ENCODE peak calls at places on chromosomes 2 and 18, in eight cellular contexts. S is BJ, U is foreskin fibroblast, H is fibroblast of mammary gland, M is psoas muscle, P is PC-3, T is spleen, L is epithelial cell of esophagus. G is an unnamed sample.

GRCh38 chr2:63023444-63023843 is 27.2 kb upstream of the OTX1 start:
- DNase-seq in S (no peak), U (peak), H (peak), M (no peak), P (peak), T (no peak), L (peak), G (no peak)

GRCh38 chr2:130853391-130853790 is 16.7 kb downstream of the ARHGEF4 start:
- DNase-seq in S (no peak), U (no peak), H (no peak), M (no peak), P (no peak), T (peak), L (no peak), G (no peak)

GRCh38 chr18:11877497-11877896 is 26.3 kb downstream of the CHMP1B start:
- DNase-seq in S (no peak), U (no peak), H (no peak), M (no peak), P (no peak), T (no peak), L (no peak), G (no peak)

GRCh38 chr2:102618452-102619413 is 620 bp upstream of the SLC9A2 start:
- DNase-seq in S (no peak), U (no peak), H (no peak), M (no peak), P (peak), T (peak), L (no peak), G (no peak)

GRCh38 chr18:12336887-12337286 is 28.8 kb downstream of the TUBB6 start:
- DNase-seq in S (no peak), U (peak), H (peak), M (no peak), P (peak), T (no peak), L (peak), G (peak)

GRCh38 chr2:45676088-45676487 is 24.6 kb downstream of the PRKCE start:
- DNase-seq in S (no peak), U (no peak), H (no peak), M (no peak), P (no peak), T (no peak), L (no peak), G (no peak)

GRCh38 chr18:48732767-48733424 is 194.1 kb downstream of the CTIF start:
- DNase-seq in S (no peak), U (no peak), H (no peak), M (no peak), P (no peak), T (no peak), L (peak), G (no peak)

GRCh38 chr2:41038408-41038807 is 586.5 kb upstream of the SLC8A1 start:
- DNase-seq in S (no peak), U (peak), H (peak), M (no peak), P (no peak), T (no peak), L (peak), G (peak)

GRCh38 chr18:3015203-3015590 is 2.3 kb upstream of the LPIN2 start:
- DNase-seq in S (peak), U (peak), H (peak), M (no peak), P (peak), T (no peak), L (peak), G (no peak)

GRCh38 chr2:111697560-111697959 is 186.4 kb downstream of the ANAPC1 start:
- DNase-seq in S (no peak), U (no peak), H (no peak), M (no peak), P (no peak), T (no peak), L (no peak), G (no peak)

GRCh38 chr2:191443446-191443845 is 198.2 kb downstream of the MYO1B start:
- DNase-seq in S (no peak), U (no peak), H (no peak), M (no peak), P (no peak), T (no peak), L (no peak), G (no peak)

GRCh38 chr2:71746946-71747501 is 293.7 kb downstream of the DYSF start:
- DNase-seq in S (no peak), U (peak), H (no peak), M (peak), P (peak), T (no peak), L (no peak), G (no peak)

GRCh38 chr2:239945751-239946569 is 79.2 kb downstream of the NDUFA10 start:
- DNase-seq in S (no peak), U (no peak), H (no peak), M (peak), P (no peak), T (peak), L (no peak), G (no peak)

GRCh38 chr18:13623871-13624270 is 102.5 kb downstream of the FAM210A start:
- DNase-seq in S (no peak), U (no peak), H (no peak), M (no peak), P (no peak), T (no peak), L (no peak), G (no peak)

GRCh38 chr2:122009546-122009945 is 254.1 kb downstream of the TSN start:
- DNase-seq in S (no peak), U (no peak), H (no peak), M (no peak), P (no peak), T (no peak), L (no peak), G (no peak)

GRCh38 chr2:71812736-71813135 is 334.9 kb downstream of the CYP26B1 start:
- DNase-seq in S (no peak), U (no peak), H (no peak), M (no peak), P (no peak), T (no peak), L (no peak), G (no peak)

GRCh38 chr2:7014201-7014640 is 97.0 kb downstream of the RNF144A start:
- DNase-seq in S (no peak), U (no peak), H (peak), M (no peak), P (peak), T (peak), L (no peak), G (no peak)

GRCh38 chr2:234178309-234179030 is 128.0 kb downstream of the SPP2 start:
- DNase-seq in S (no peak), U (no peak), H (peak), M (no peak), P (peak), T (no peak), L (peak), G (no peak)

GRCh38 chr2:83478037-83478436 is 981.0 kb downstream of the SUCLG1 start:
- DNase-seq in S (no peak), U (no peak), H (no peak), M (no peak), P (no peak), T (no peak), L (no peak), G (no peak)

GRCh38 chr18:43805646-43806194 is 528.4 kb upstream of the SYT4 start:
- DNase-seq in S (no peak), U (peak), H (peak), M (peak), P (peak), T (no peak), L (no peak), G (no peak)

GRCh38 chr18:3213231-3214059 is 6.3 kb downstream of the MYOM1 start:
- DNase-seq in S (no peak), U (no peak), H (no peak), M (no peak), P (no peak), T (no peak), L (no peak), G (no peak)

GRCh38 chr2:239379641-239380170 is 21.1 kb downstream of the HDAC4 start:
- DNase-seq in S (no peak), U (no peak), H (no peak), M (peak), P (no peak), T (peak), L (no peak), G (no peak)

GRCh38 chr2:67616749-67617148 is 219.6 kb downstream of the ETAA1 start:
- DNase-seq in S (no peak), U (peak), H (peak), M (no peak), P (no peak), T (no peak), L (no peak), G (no peak)

GRCh38 chr2:18117592-18117991 is 239.1 kb downstream of the KCNS3 start:
- DNase-seq in S (no peak), U (peak), H (peak), M (peak), P (peak), T (no peak), L (peak), G (no peak)

GRCh38 chr2:135843671-135844070 is 6.7 kb upstream of the LCT start:
- DNase-seq in S (no peak), U (peak), H (peak), M (no peak), P (peak), T (no peak), L (no peak), G (no peak)

GRCh38 chr2:96773922-96774321 is 13.2 kb downstream of the CNNM4 start:
- DNase-seq in S (no peak), U (no peak), H (no peak), M (no peak), P (no peak), T (peak), L (no peak), G (no peak)

GRCh38 chr2:32464441-32464840 is 107.6 kb downstream of the BIRC6 start:
- DNase-seq in S (no peak), U (no peak), H (peak), M (no peak), P (no peak), T (no peak), L (no peak), G (no peak)

GRCh38 chr2:173264603-173265366 is 89.9 kb upstream of the CDCA7 start:
- DNase-seq in S (no peak), U (no peak), H (no peak), M (no peak), P (no peak), T (peak), L (no peak), G (no peak)

GRCh38 chr2:230942371-230942770 is 17.3 kb upstream of the GPR55 start:
- DNase-seq in S (no peak), U (no peak), H (no peak), M (no peak), P (no peak), T (no peak), L (no peak), G (no peak)

GRCh38 chr2:238022594-238023157 is 38.1 kb upstream of the SCLY start:
- DNase-seq in S (no peak), U (no peak), H (no peak), M (no peak), P (no peak), T (no peak), L (no peak), G (no peak)

GRCh38 chr2:44933434-44933951 is 8.0 kb upstream of the SIX3 start:
- DNase-seq in S (no peak), U (no peak), H (no peak), M (no peak), P (no peak), T (no peak), L (no peak), G (no peak)

GRCh38 chr2:166344286-166345113 is 31.2 kb downstream of the SCN9A start:
- DNase-seq in S (peak), U (peak), H (peak), M (no peak), P (no peak), T (no peak), L (peak), G (peak)

GRCh38 chr2:166239548-166239947 is 111.7 kb upstream of the SCN1A start:
- DNase-seq in S (peak), U (peak), H (peak), M (no peak), P (peak), T (no peak), L (peak), G (peak)

GRCh38 chr18:77517901-77518300 is 268.3 kb downstream of the GALR1 start:
- DNase-seq in S (no peak), U (no peak), H (no peak), M (no peak), P (no peak), T (no peak), L (no peak), G (no peak)

GRCh38 chr2:31694444-31694843 is 113.7 kb upstream of the SRD5A2 start:
- DNase-seq in S (no peak), U (no peak), H (peak), M (no peak), P (peak), T (no peak), L (no peak), G (no peak)

GRCh38 chr2:10659898-10660568 is 29.7 kb downstream of the NOL10 start:
- DNase-seq in S (peak), U (peak), H (peak), M (peak), P (peak), T (no peak), L (peak), G (peak)

GRCh38 chr18:45954070-45954712 is 12.9 kb downstream of the EPG5 start:
- DNase-seq in S (peak), U (peak), H (peak), M (no peak), P (peak), T (no peak), L (peak), G (peak)

GRCh38 chr18:79644006-79644665 is 35.5 kb upstream of the CTDP1 start:
- DNase-seq in S (no peak), U (peak), H (peak), M (peak), P (peak), T (peak), L (peak), G (no peak)

GRCh38 chr18:76446746-76447267 is 48.2 kb downstream of the ZNF516 start:
- DNase-seq in S (no peak), U (no peak), H (no peak), M (no peak), P (no peak), T (no peak), L (no peak), G (no peak)

GRCh38 chr18:76448262-76449109 is 46.6 kb downstream of the ZNF516 start:
- DNase-seq in S (no peak), U (peak), H (no peak), M (no peak), P (no peak), T (peak), L (peak), G (no peak)

GRCh38 chr18:76446321-76446720 is 48.7 kb downstream of the ZNF516 start:
- DNase-seq in S (no peak), U (no peak), H (no peak), M (no peak), P (no peak), T (peak), L (no peak), G (no peak)

GRCh38 chr18:76445741-76446232 is 49.3 kb downstream of the ZNF516 start:
- DNase-seq in S (no peak), U (peak), H (no peak), M (no peak), P (no peak), T (peak), L (no peak), G (no peak)

GRCh38 chr18:76447268-76447890 is 47.7 kb downstream of the ZNF516 start:
- DNase-seq in S (no peak), U (peak), H (peak), M (peak), P (no peak), T (peak), L (no peak), G (no peak)
- TF ChIP-seq CTCF in S (no peak), U (no peak), H (no peak), M (no peak), P (no peak), T (no peak), L (no peak), G (no peak)

GRCh38 chr2:197306691-197307030 is 3.9 kb downstream of the ANKRD44 start:
- DNase-seq in S (no peak), U (no peak), H (no peak), M (peak), P (peak), T (no peak), L (peak), G (no peak)
- H3K4me3 ChIP-seq in S (no peak), U (no peak), H (no peak), M (peak), P (no peak), T (no peak), L (no peak), G (no peak)

DNA sequence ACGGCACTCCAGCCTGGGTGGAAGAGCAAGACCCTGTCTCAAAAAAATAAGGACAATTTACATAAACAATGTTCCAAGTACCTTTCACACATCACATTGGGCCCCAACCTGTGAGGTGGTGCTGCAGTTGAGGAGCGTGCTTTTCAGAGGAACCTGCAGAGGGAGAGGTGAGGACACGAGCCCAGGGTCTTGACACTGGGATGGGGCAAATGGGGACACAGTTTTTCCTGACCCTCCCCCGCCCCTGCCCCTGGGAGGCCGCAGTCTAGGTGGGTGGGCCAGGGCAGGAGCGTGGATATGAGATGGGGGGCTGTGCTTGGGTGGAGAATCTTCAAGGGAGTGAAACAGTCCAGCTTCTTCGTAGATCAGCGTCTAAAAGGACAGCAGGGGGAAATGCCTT is 112.9 kb downstream of the SEPTIN10 start:
- DNase-seq in S (no peak), U (no peak), H (no peak), M (no peak), P (no peak), T (peak), L (no peak), G (no peak)
- TF ChIP-seq CTCF in S (no peak), U (no peak), H (no peak), M (no peak), P (no peak), T (no peak), L (no peak), G (no peak)

GRCh38 chr2:127807678-127808353 is 3.2 kb downstream of the WDR33 start:
- DNase-seq in S (no peak), U (no peak), H (peak), M (no peak), P (peak), T (no peak), L (no peak), G (no peak)
- H3K4me3 ChIP-seq in S (no peak), U (no peak), H (no peak), M (peak), P (peak), T (no peak), L (no peak), G (no peak)

GRCh38 chr2:184646593-184646992 is 48.3 kb downstream of the ZNF804A start:
- DNase-seq in S (no peak), U (no peak), H (no peak), M (no peak), P (no peak), T (no peak), L (no peak), G (no peak)

GRCh38 chr2:184646177-184646576 is 47.8 kb downstream of the ZNF804A start:
- DNase-seq in S (no peak), U (peak), H (peak), M (no peak), P (peak), T (no peak), L (peak), G (peak)

GRCh38 chr2:184644685-184645084 is 46.4 kb downstream of the ZNF804A start:
- DNase-seq in S (no peak), U (no peak), H (peak), M (no peak), P (peak), T (no peak), L (peak), G (no peak)
- TF ChIP-seq CTCF in S (no peak), U (no peak), H (no peak), M (no peak), P (peak), T (no peak), L (no peak), G (no peak)

DNA sequence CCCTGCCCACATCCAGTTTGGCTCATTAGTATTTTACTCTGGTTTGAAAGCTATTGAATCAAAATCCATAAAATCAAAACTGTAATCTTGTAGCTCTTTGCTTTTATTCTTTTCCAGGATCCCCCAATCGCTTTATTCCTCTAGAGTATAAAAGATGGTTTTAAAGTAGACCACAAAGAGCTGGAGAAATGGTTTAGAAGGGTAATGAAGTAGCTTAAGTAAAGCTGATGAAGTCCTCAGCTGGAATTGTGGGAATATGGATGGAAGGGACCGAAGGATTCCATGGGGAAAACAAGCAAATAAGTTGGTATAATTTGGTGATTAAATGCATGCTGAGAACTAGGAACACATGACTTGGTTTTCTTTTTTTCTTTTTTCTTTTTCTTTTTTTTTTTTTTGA is 12.3 kb downstream of the ARHGAP28 start:
- DNase-seq in S (no peak), U (no peak), H (peak), M (no peak), P (no peak), T (no peak), L (no peak), G (no peak)
- H3K4me3 ChIP-seq in S (no peak), U (no peak), H (no peak), M (peak), P (peak), T (no peak), L (no peak), G (no peak)

DNA sequence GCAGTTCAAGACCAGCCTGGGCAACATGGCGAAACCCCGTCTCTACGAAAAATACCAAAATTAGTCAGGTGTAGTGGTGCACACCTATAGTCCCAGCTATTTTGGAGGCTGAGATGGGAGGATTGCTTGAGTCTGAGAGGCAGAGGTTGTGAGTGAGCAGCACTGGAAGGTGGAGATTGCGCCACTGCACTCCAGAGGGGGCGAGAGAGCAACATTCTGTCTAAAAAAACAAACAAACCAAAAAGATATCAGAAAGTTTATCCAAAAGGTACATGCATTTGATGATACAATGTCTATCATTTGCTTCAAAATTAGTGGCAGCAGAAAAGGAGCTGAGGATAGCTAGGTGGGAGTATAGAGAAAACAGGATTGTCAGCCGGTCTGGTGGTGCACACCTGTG is 39.8 kb upstream of the CABLES1 start:
- DNase-seq in S (no peak), U (no peak), H (no peak), M (no peak), P (peak), T (no peak), L (no peak), G (no peak)
- TF ChIP-seq CTCF in S (no peak), U (no peak), H (no peak), M (no peak), P (peak), T (no peak), L (no peak), G (no peak)